ENCODE peak calls at places on chromosomes 4 and X, in six cellular contexts. One of them, this sample, is unnamed.

GRCh38 chrX:20362268-20363002 is 95.7 kb upstream of the RPS6KA3 start:
- DNase-seq in WERI-Rb-1: no peak
- DNase-seq in astrocyte of the spinal cord: peak
- DNase-seq in transverse colon: no peak
- DNase-seq in sigmoid colon: no peak
- DNase-seq in lower leg skin: no peak
- DNase-seq in this sample: peak

GRCh38 chr4:1058198-1058996 is 47.0 kb downstream of the FGFRL1 start:
- DNase-seq in astrocyte of the spinal cord: no peak
- DNase-seq in transverse colon: peak
- DNase-seq in WERI-Rb-1: no peak
- DNase-seq in sigmoid colon: peak
- DNase-seq in lower leg skin: peak
- DNase-seq in this sample: no peak

GRCh38 chr4:13386405-13387107 is 97.6 kb downstream of the RAB28 start:
- DNase-seq in sigmoid colon: no peak
- DNase-seq in lower leg skin: no peak
- DNase-seq in astrocyte of the spinal cord: peak
- DNase-seq in transverse colon: no peak
- DNase-seq in WERI-Rb-1: no peak
- DNase-seq in this sample: peak

GRCh38 chr4:112257098-112257497 is 25.5 kb downstream of the AP1AR start:
- DNase-seq in sigmoid colon: no peak
- DNase-seq in lower leg skin: no peak
- DNase-seq in WERI-Rb-1: no peak
- DNase-seq in transverse colon: no peak
- DNase-seq in astrocyte of the spinal cord: no peak
- DNase-seq in this sample: no peak

GRCh38 chr4:154332681-154333421 is 158.7 kb downstream of the DCHS2 start:
- DNase-seq in WERI-Rb-1: peak
- DNase-seq in sigmoid colon: peak
- DNase-seq in astrocyte of the spinal cord: no peak
- DNase-seq in lower leg skin: no peak
- DNase-seq in transverse colon: peak
- DNase-seq in this sample: no peak

GRCh38 chr4:77010841-77011354 is 61.3 kb downstream of the SEPTIN11 start:
- DNase-seq in sigmoid colon: no peak
- DNase-seq in WERI-Rb-1: no peak
- DNase-seq in astrocyte of the spinal cord: peak
- DNase-seq in transverse colon: no peak
- DNase-seq in lower leg skin: no peak
- DNase-seq in this sample: peak

GRCh38 chr4:124085561-124086180 is 626.9 kb downstream of the ANKRD50 start:
- DNase-seq in transverse colon: no peak
- DNase-seq in astrocyte of the spinal cord: peak
- DNase-seq in sigmoid colon: no peak
- DNase-seq in lower leg skin: no peak
- DNase-seq in WERI-Rb-1: no peak
- DNase-seq in this sample: peak

GRCh38 chr4:174314770-174315169 is 31.1 kb downstream of the CEP44 start:
- DNase-seq in lower leg skin: no peak
- DNase-seq in sigmoid colon: no peak
- DNase-seq in transverse colon: no peak
- DNase-seq in WERI-Rb-1: peak
- DNase-seq in astrocyte of the spinal cord: peak
- DNase-seq in this sample: peak

GRCh38 chrX:41734530-41734929 is 10.5 kb downstream of the GPR82 start:
- DNase-seq in sigmoid colon: no peak
- DNase-seq in WERI-Rb-1: no peak
- DNase-seq in astrocyte of the spinal cord: no peak
- DNase-seq in lower leg skin: no peak
- DNase-seq in transverse colon: no peak
- DNase-seq in this sample: peak

GRCh38 chr4:3676196-3676595 is 90.0 kb upstream of the ADRA2C start:
- DNase-seq in lower leg skin: no peak
- DNase-seq in WERI-Rb-1: no peak
- DNase-seq in astrocyte of the spinal cord: no peak
- DNase-seq in sigmoid colon: peak
- DNase-seq in transverse colon: no peak
- DNase-seq in this sample: no peak

GRCh38 chr4:70728096-70728495 is 6.3 kb downstream of the RUFY3 start:
- DNase-seq in WERI-Rb-1: peak
- DNase-seq in sigmoid colon: no peak
- DNase-seq in lower leg skin: no peak
- DNase-seq in astrocyte of the spinal cord: no peak
- DNase-seq in transverse colon: no peak
- DNase-seq in this sample: no peak

GRCh38 chr4:142909908-142910307 is 63.8 kb upstream of the INPP4B start:
- DNase-seq in sigmoid colon: no peak
- DNase-seq in WERI-Rb-1: no peak
- DNase-seq in lower leg skin: no peak
- DNase-seq in transverse colon: no peak
- DNase-seq in astrocyte of the spinal cord: no peak
- DNase-seq in this sample: no peak

GRCh38 chrX:16828126-16828908 is 41.8 kb downstream of the RBBP7 start:
- DNase-seq in sigmoid colon: peak
- DNase-seq in astrocyte of the spinal cord: peak
- DNase-seq in WERI-Rb-1: no peak
- DNase-seq in lower leg skin: no peak
- DNase-seq in transverse colon: peak
- DNase-seq in this sample: peak

GRCh38 chr4:40990202-40990898 is 224.0 kb downstream of the APBB2 start:
- DNase-seq in lower leg skin: no peak
- DNase-seq in astrocyte of the spinal cord: peak
- DNase-seq in WERI-Rb-1: no peak
- DNase-seq in sigmoid colon: no peak
- DNase-seq in transverse colon: no peak
- DNase-seq in this sample: peak

GRCh38 chr4:8583655-8584025 is 3.4 kb downstream of the GPR78 start:
- DNase-seq in sigmoid colon: peak
- DNase-seq in astrocyte of the spinal cord: no peak
- DNase-seq in WERI-Rb-1: no peak
- DNase-seq in transverse colon: no peak
- DNase-seq in lower leg skin: no peak
- DNase-seq in this sample: no peak

GRCh38 chr4:184235526-184235925 is 17.9 kb upstream of the ENPP6 start:
- DNase-seq in lower leg skin: no peak
- DNase-seq in sigmoid colon: no peak
- DNase-seq in astrocyte of the spinal cord: no peak
- DNase-seq in transverse colon: no peak
- DNase-seq in WERI-Rb-1: no peak
- DNase-seq in this sample: no peak

GRCh38 chr4:24881508-24882071 is 31.3 kb downstream of the CCDC149 start:
- DNase-seq in sigmoid colon: no peak
- DNase-seq in lower leg skin: no peak
- DNase-seq in WERI-Rb-1: no peak
- DNase-seq in transverse colon: no peak
- DNase-seq in astrocyte of the spinal cord: no peak
- DNase-seq in this sample: no peak

GRCh38 chr4:108556588-108557200 is 63.7 kb upstream of the RPL34 start:
- DNase-seq in astrocyte of the spinal cord: no peak
- DNase-seq in WERI-Rb-1: no peak
- DNase-seq in transverse colon: no peak
- DNase-seq in lower leg skin: no peak
- DNase-seq in sigmoid colon: no peak
- DNase-seq in this sample: no peak

GRCh38 chr4:82748176-82748575 is 50.4 kb downstream of the SCD5 start:
- DNase-seq in astrocyte of the spinal cord: no peak
- DNase-seq in WERI-Rb-1: no peak
- DNase-seq in sigmoid colon: no peak
- DNase-seq in lower leg skin: no peak
- DNase-seq in transverse colon: no peak
- DNase-seq in this sample: no peak

DNA sequence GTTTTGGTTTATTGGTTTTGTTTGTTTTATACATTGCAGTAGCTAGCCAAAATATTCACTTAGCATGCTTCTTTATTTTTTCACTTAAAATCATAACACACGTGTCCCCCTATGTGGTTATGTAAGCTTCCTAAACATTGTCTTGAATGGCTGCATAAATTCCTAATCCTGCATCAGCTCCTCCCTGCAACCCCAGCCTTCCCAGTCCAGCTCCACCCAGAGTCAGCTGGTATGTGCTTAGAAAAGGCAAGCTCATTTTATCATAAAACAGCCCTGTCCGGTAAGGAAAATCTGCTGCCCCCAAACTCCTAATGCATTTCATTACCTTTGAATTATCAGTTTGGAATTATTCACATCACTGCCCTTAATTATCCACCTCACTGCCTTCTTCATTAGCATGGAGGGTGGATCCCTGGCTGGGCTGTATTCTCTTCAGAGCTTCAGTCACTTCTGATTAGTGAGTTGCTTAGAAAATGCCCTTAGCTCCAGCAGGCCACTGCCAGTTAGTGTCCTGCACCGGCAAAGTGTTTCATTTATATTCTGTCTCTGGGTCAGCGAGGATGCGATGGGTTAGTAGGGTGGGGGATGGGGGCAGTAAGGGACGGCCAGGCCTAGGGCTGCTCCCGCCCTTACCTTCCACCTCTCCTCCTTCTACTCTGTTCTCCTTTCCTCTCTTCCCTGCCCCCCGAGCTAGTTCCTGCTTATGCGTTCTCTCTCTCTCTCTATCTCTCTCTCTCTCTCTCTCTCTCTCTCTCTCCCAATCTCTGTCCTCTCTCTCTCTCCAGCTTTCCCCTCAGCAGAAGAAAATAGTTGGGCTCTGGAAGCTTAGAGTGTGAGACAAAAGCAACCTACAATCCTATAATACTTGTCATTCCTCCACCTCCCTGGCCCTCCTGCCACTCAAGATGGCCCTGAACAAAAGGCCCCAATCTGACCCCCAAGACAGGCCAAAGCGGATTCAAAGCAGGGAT is 174.8 kb upstream of the KLF3 start:
- DNase-seq in lower leg skin: no peak
- DNase-seq in transverse colon: no peak
- DNase-seq in astrocyte of the spinal cord: no peak
- DNase-seq in sigmoid colon: no peak
- DNase-seq in WERI-Rb-1: peak
- DNase-seq in this sample: peak
- TF ChIP-seq CTCF in lower leg skin: no peak
- TF ChIP-seq CTCF in transverse colon: no peak
- TF ChIP-seq CTCF in astrocyte of the spinal cord: no peak
- TF ChIP-seq CTCF in sigmoid colon: no peak
- TF ChIP-seq CTCF in WERI-Rb-1: no peak
- TF ChIP-seq CTCF in this sample: no peak

GRCh38 chrX:39195156-39195555 is 393.9 kb downstream of the MID1IP1 start:
- DNase-seq in astrocyte of the spinal cord: no peak
- DNase-seq in WERI-Rb-1: peak
- DNase-seq in transverse colon: no peak
- DNase-seq in sigmoid colon: no peak
- DNase-seq in lower leg skin: peak
- DNase-seq in this sample: no peak
- H3K4me3 ChIP-seq in astrocyte of the spinal cord: no peak
- H3K4me3 ChIP-seq in WERI-Rb-1: peak
- H3K4me3 ChIP-seq in transverse colon: no peak
- H3K4me3 ChIP-seq in sigmoid colon: no peak
- H3K4me3 ChIP-seq in lower leg skin: no peak
- H3K4me3 ChIP-seq in this sample: no peak

GRCh38 chr4:11424896-11425295 is 3.8 kb downstream of the HS3ST1 start:
- DNase-seq in transverse colon: no peak
- DNase-seq in WERI-Rb-1: no peak
- DNase-seq in astrocyte of the spinal cord: no peak
- DNase-seq in sigmoid colon: no peak
- DNase-seq in lower leg skin: no peak
- DNase-seq in this sample: no peak

GRCh38 chr4:11426003-11426402 is 2.7 kb downstream of the HS3ST1 start:
- DNase-seq in sigmoid colon: no peak
- DNase-seq in transverse colon: no peak
- DNase-seq in lower leg skin: no peak
- DNase-seq in astrocyte of the spinal cord: no peak
- DNase-seq in WERI-Rb-1: no peak
- DNase-seq in this sample: no peak

GRCh38 chr4:11426716-11427115 is 2.0 kb downstream of the HS3ST1 start:
- DNase-seq in astrocyte of the spinal cord: peak
- DNase-seq in WERI-Rb-1: no peak
- DNase-seq in lower leg skin: no peak
- DNase-seq in sigmoid colon: no peak
- DNase-seq in transverse colon: no peak
- DNase-seq in this sample: peak

GRCh38 chr4:11423465-11423864 is 5.2 kb downstream of the HS3ST1 start:
- DNase-seq in astrocyte of the spinal cord: no peak
- DNase-seq in WERI-Rb-1: no peak
- DNase-seq in transverse colon: no peak
- DNase-seq in sigmoid colon: no peak
- DNase-seq in lower leg skin: no peak
- DNase-seq in this sample: no peak

GRCh38 chr4:11424000-11424399 is 4.7 kb downstream of the HS3ST1 start:
- DNase-seq in WERI-Rb-1: peak
- DNase-seq in sigmoid colon: no peak
- DNase-seq in lower leg skin: no peak
- DNase-seq in transverse colon: no peak
- DNase-seq in astrocyte of the spinal cord: peak
- DNase-seq in this sample: peak
- TF ChIP-seq CTCF in WERI-Rb-1: peak
- TF ChIP-seq CTCF in sigmoid colon: no peak
- TF ChIP-seq CTCF in lower leg skin: no peak
- TF ChIP-seq CTCF in transverse colon: peak
- TF ChIP-seq CTCF in astrocyte of the spinal cord: peak
- TF ChIP-seq CTCF in this sample: peak

DNA sequence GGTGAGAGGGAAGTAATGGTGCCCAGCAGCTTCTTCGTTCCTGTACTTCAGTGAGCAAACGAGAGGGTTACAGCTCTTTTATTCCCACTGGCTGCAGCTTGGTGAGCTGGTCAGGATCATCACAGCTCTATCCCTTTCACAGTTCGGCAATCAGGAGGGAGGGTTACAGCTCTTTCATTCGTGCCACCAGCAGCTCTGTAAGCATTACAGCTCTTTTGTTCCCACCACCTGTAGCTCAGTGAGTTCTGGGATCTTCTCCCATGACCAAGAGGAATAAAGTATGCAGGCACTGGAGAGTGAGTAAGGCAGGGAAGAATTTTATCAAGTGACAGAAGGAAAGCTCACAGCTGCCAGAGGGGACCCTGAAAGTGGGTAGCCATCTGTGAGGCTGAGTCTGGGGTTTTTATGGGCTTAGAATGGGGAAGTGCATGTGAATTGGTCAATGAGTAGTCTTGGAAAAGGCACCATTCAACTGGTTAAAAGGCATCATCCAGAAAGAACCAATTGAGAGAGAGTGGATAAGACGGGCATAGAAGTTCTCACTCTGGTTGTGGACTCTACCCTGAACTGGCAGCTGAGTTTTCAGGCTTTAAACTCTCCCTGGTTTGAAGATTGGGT is 123.7 kb downstream of the COX18 start:
- DNase-seq in transverse colon: no peak
- DNase-seq in sigmoid colon: no peak
- DNase-seq in WERI-Rb-1: no peak
- DNase-seq in astrocyte of the spinal cord: no peak
- DNase-seq in lower leg skin: no peak
- DNase-seq in this sample: no peak
- H3K4me3 ChIP-seq in transverse colon: no peak
- H3K4me3 ChIP-seq in sigmoid colon: no peak
- H3K4me3 ChIP-seq in WERI-Rb-1: no peak
- H3K4me3 ChIP-seq in astrocyte of the spinal cord: no peak
- H3K4me3 ChIP-seq in lower leg skin: no peak
- H3K4me3 ChIP-seq in this sample: no peak

GRCh38 chrX:7169627-7170026 is 21.7 kb upstream of the PUDP start:
- DNase-seq in sigmoid colon: no peak
- DNase-seq in lower leg skin: no peak
- DNase-seq in transverse colon: no peak
- DNase-seq in astrocyte of the spinal cord: no peak
- DNase-seq in WERI-Rb-1: no peak
- DNase-seq in this sample: no peak

GRCh38 chrX:7168366-7168765 is 20.4 kb upstream of the PUDP start:
- DNase-seq in transverse colon: no peak
- DNase-seq in WERI-Rb-1: no peak
- DNase-seq in lower leg skin: no peak
- DNase-seq in astrocyte of the spinal cord: no peak
- DNase-seq in sigmoid colon: no peak
- DNase-seq in this sample: no peak

GRCh38 chrX:7170903-7171302 is 22.9 kb upstream of the PUDP start:
- DNase-seq in WERI-Rb-1: peak
- DNase-seq in lower leg skin: no peak
- DNase-seq in sigmoid colon: no peak
- DNase-seq in transverse colon: peak
- DNase-seq in astrocyte of the spinal cord: no peak
- DNase-seq in this sample: peak
- TF ChIP-seq CTCF in WERI-Rb-1: peak
- TF ChIP-seq CTCF in lower leg skin: no peak
- TF ChIP-seq CTCF in sigmoid colon: no peak
- TF ChIP-seq CTCF in transverse colon: peak
- TF ChIP-seq CTCF in astrocyte of the spinal cord: peak
- TF ChIP-seq CTCF in this sample: no peak